ENCODE peak calls at places on chromosomes 7 and 10, in ten cellular contexts. X is suprapubic skin; T is pancreas; B is A172; L is HFFc6; I is T-helper 22 cell; Q is NCI-H2171 treated with DMSO at 0.1 percent for 48 hours; H is stimulated activated CD8-positive, alpha-beta memory T cell treated with anti-CD3 and anti-CD28 coated beads, Interleukin-12 subunit alpha, Interleukin-12 subunit beta, amount 100 ng/mL, for 1 hour; V is neural crest cell; A is Ammon's horn. E is an unnamed sample.

GRCh38 chr10:75233444-75234016 is 2.2 kb downstream of the COMTD1 start:
- DNase-seq in H (no peak), A (peak; percentile 25), X (no peak), Q (peak; percentile 74), I (no peak), V (no peak), L (no peak), T (no peak), B (no peak), E (no peak)

GRCh38 chr7:4742852-4743251 is 32.6 kb upstream of the AP5Z1 start:
- DNase-seq in Q (no peak), L (no peak), B (peak; percentile 37), X (no peak), V (no peak), A (no peak), T (no peak), H (no peak), I (no peak), E (no peak)

GRCh38 chr7:92880212-92881090 is 44.1 kb upstream of the CDK6 start:
- DNase-seq in A (peak; percentile 44), L (peak; percentile 9), Q (no peak), X (no peak), H (no peak), B (peak; percentile 20), V (no peak), I (no peak), T (no peak), E (no peak)

GRCh38 chr10:62582804-62583208 is 208.6 kb downstream of the ZNF365 start:
- DNase-seq in X (peak; percentile 89), L (peak; percentile 96), V (no peak), I (no peak), A (no peak), Q (no peak), T (peak; percentile 28), B (peak; percentile 93), H (no peak), E (peak; percentile 97)

GRCh38 chr10:126598009-126598408 is 72.5 kb downstream of the C10orf90 start:
- DNase-seq in H (no peak), B (peak; percentile 45), V (peak; percentile 25), T (peak; percentile 75), L (peak; percentile 20), Q (no peak), X (no peak), A (peak; percentile 74), I (no peak), E (peak; percentile 19)

GRCh38 chr7:75944507-75944906 is 29.6 kb downstream of the POR start:
- DNase-seq in L (no peak), I (no peak), T (no peak), H (no peak), Q (no peak), B (no peak), V (no peak), A (no peak), X (no peak), E (no peak)

GRCh38 chr10:119898577-119898976 is 6.0 kb downstream of the SEC23IP start:
- DNase-seq in L (no peak), V (no peak), Q (no peak), H (no peak), I (no peak), B (no peak), A (no peak), X (no peak), T (no peak), E (no peak)

GRCh38 chr10:102633848-102634247 is 10.4 kb upstream of the TRIM8 start:
- DNase-seq in I (no peak), Q (no peak), H (no peak), T (no peak), V (no peak), B (no peak), X (no peak), L (no peak), A (no peak), E (no peak)

GRCh38 chr10:24526085-24526649 is 197.5 kb downstream of the ARHGAP21 start:
- DNase-seq in H (no peak), V (no peak), X (no peak), B (no peak), T (no peak), L (no peak), I (no peak), Q (no peak), A (no peak), E (no peak)

GRCh38 chr7:35694161-35694783 is 663 bp downstream of the HERPUD2 start:
- DNase-seq in Q (no peak), V (peak; percentile 60), A (no peak), I (no peak), X (peak; percentile 67), L (no peak), B (peak; percentile 14), H (no peak), T (no peak), E (no peak)

GRCh38 chr10:49243139-49243538 is 54.9 kb upstream of the TMEM273 start:
- DNase-seq in T (no peak), X (no peak), L (no peak), Q (no peak), B (no peak), I (no peak), V (no peak), A (no peak), H (no peak), E (no peak)

GRCh38 chr10:120387326-120387725 is 69.7 kb upstream of the PLPP4 start:
- DNase-seq in A (no peak), T (no peak), I (no peak), H (no peak), L (peak; percentile 71), B (peak; percentile 54), X (no peak), V (no peak), Q (no peak), E (no peak)

GRCh38 chr7:18706648-18707047 is 211.1 kb downstream of the HDAC9 start:
- DNase-seq in L (no peak), V (no peak), Q (no peak), H (no peak), B (no peak), T (no peak), A (no peak), X (no peak), I (no peak), E (no peak)

GRCh38 chr7:2030475-2031456 is 202.0 kb downstream of the MAD1L1 start:
- DNase-seq in I (no peak), A (no peak), H (no peak), Q (peak; percentile 85), X (peak; percentile 51), T (no peak), B (no peak), L (no peak), V (no peak), E (no peak)

GRCh38 chr10:48764486-48764885 is 79.8 kb downstream of the WDFY4 start:
- DNase-seq in H (no peak), Q (no peak), X (no peak), I (no peak), V (no peak), L (no peak), B (no peak), T (no peak), A (no peak), E (no peak)

GRCh38 chr10:100446130-100446761 is 16.6 kb upstream of the WNT8B start:
- DNase-seq in B (no peak), H (no peak), T (no peak), A (no peak), X (no peak), I (no peak), Q (no peak), V (no peak), L (no peak), E (no peak)

GRCh38 chr10:131697461-131698128 is 203.2 kb upstream of the PPP2R2D start:
- DNase-seq in H (no peak), L (no peak), A (no peak), Q (no peak), V (no peak), I (no peak), T (no peak), B (no peak), X (no peak), E (no peak)

GRCh38 chr10:71137701-71138100 is 74.7 kb upstream of the UNC5B start:
- DNase-seq in X (no peak), I (no peak), Q (no peak), H (no peak), V (no peak), L (no peak), A (no peak), B (no peak), T (no peak), E (no peak)

GRCh38 chr7:135929692-135930091 is 47.5 kb downstream of the MTPN start:
- DNase-seq in H (no peak), B (no peak), A (no peak), X (no peak), I (no peak), Q (no peak), V (no peak), T (no peak), L (no peak), E (no peak)

GRCh38 chr10:131222986-131223385 is 88.5 kb downstream of the TCERG1L start:
- DNase-seq in V (no peak), L (no peak), B (no peak), I (no peak), H (no peak), Q (no peak), T (no peak), A (no peak), X (peak; percentile 30), E (no peak)

GRCh38 chr7:83532229-83532628 is 116.7 kb downstream of the SEMA3E start:
- DNase-seq in V (no peak), A (no peak), T (no peak), I (no peak), L (no peak), Q (no peak), B (peak; percentile 27), H (no peak), X (no peak), E (no peak)

GRCh38 chr7:20449146-20449648 is 118.5 kb downstream of the ITGB8 start:
- DNase-seq in B (no peak), I (no peak), L (no peak), A (no peak), T (no peak), H (no peak), Q (no peak), X (no peak), V (no peak), E (no peak)

GRCh38 chr10:71061472-71061871 is 150.9 kb upstream of the UNC5B start:
- DNase-seq in L (no peak), I (no peak), X (no peak), Q (no peak), T (no peak), B (no peak), A (no peak), V (no peak), H (no peak), E (no peak)

GRCh38 chr7:39969431-39969830 is 19.4 kb downstream of the CDK13 start:
- DNase-seq in L (no peak), X (no peak), T (no peak), I (no peak), Q (no peak), A (no peak), V (no peak), H (no peak), B (no peak), E (no peak)

E was measured in stromal cell of bone marrow.